ENCODE peak calls at places on chromosomes 13 and 19, in ten cellular contexts. Q, B, N, G, T, E, F, R, S and L are unnamed samples.

GRCh38 chr19:48480476-48481190 is 11.5 kb downstream of the CYTH2 start:
- DNase-seq in G (peak), N (no peak), S (peak), T (peak), B (peak), E (no peak), Q (peak), R (peak), F (no peak), L (no peak)

GRCh38 chr13:34767778-34768177 is 174.3 kb upstream of the NBEA start:
- DNase-seq in G (no peak), E (no peak), R (no peak), B (no peak), F (no peak), N (no peak), Q (no peak), S (no peak), T (no peak), L (no peak)

GRCh38 chr13:96991072-96991471 is 3.2 kb downstream of the OXGR1 start:
- DNase-seq in S (no peak), R (no peak), F (no peak), N (no peak), Q (no peak), E (no peak), T (no peak), B (no peak), G (no peak), L (no peak)

GRCh38 chr13:25902946-25903345 is 148.9 kb downstream of the SHISA2 start:
- DNase-seq in B (no peak), R (no peak), F (no peak), S (no peak), E (no peak), G (no peak), N (no peak), T (no peak), Q (no peak), L (no peak)

GRCh38 chr13:111216166-111216960 is 101.3 kb downstream of the ARHGEF7 start:
- DNase-seq in Q (no peak), T (no peak), F (no peak), N (no peak), E (peak), S (peak), G (no peak), B (peak), R (peak), L (no peak)

GRCh38 chr19:16416574-16416973 is 55.2 kb downstream of the EPS15L1 start:
- DNase-seq in S (no peak), E (no peak), N (no peak), G (no peak), B (no peak), R (no peak), F (no peak), Q (no peak), T (no peak), L (no peak)

GRCh38 chr13:57507752-57508463 is 123.6 kb upstream of the PCDH17 start:
- DNase-seq in B (no peak), F (no peak), S (no peak), G (no peak), E (no peak), T (no peak), N (no peak), Q (no peak), R (no peak), L (no peak)

GRCh38 chr19:8304841-8305621 is 3.1 kb downstream of the CD320 start:
- DNase-seq in B (no peak), G (no peak), F (peak), N (no peak), E (no peak), Q (no peak), T (peak), R (no peak), S (peak), L (no peak)

GRCh38 chr13:79631260-79631659 is 150.3 kb downstream of the NDFIP2 start:
- DNase-seq in Q (peak), F (no peak), G (peak), R (peak), B (peak), N (no peak), T (no peak), S (no peak), E (peak), L (peak)

GRCh38 chr19:7866399-7867091 is 7.6 kb downstream of the PRR36 start:
- DNase-seq in R (no peak), N (no peak), Q (no peak), E (no peak), B (no peak), S (no peak), F (no peak), G (no peak), T (no peak), L (no peak)

GRCh38 chr13:46295531-46296464 is 84.1 kb downstream of the LRRC63 start:
- DNase-seq in R (peak), E (no peak), S (peak), G (peak), F (peak), N (peak), B (peak), T (peak), Q (peak), L (peak)

GRCh38 chr13:42225051-42225450 is 46.9 kb upstream of the AKAP11 start:
- DNase-seq in G (no peak), R (no peak), T (no peak), F (no peak), S (no peak), B (no peak), N (no peak), E (no peak), Q (no peak), L (no peak)

DNA sequence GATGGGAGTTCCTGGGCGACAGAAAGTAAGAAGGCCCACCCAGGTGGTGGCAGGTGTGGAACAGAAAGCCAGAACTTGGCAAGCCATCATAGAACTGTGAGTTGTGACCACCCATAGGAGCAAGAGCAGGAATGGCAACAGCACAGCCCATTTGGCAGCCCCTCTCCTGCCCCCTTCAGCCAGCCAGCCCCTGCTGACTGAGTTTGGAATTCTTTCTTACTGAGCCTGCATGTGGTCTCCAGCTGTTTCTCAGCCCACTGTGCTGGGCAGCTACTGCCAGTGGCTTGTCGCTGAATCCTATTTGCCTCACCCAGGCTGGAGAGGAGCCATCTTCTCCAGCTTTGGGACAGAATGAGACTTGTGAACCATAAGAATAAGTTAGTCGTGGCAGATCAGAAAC is 28.3 kb downstream of the CNMD start:
- DNase-seq in N (no peak), S (no peak), G (no peak), E (no peak), Q (no peak), B (no peak), R (no peak), F (no peak), T (no peak), L (no peak)
- TF ChIP-seq CTCF in N (no peak), S (no peak), G (no peak), E (no peak), Q (no peak), B (no peak), R (no peak), F (no peak), T (no peak), L (no peak)

GRCh38 chr19:35122687-35123551 is 7.3 kb downstream of the FXYD3 start:
- DNase-seq in B (no peak), F (no peak), T (no peak), S (no peak), E (no peak), G (no peak), N (no peak), R (no peak), Q (no peak), L (no peak)

GRCh38 chr19:35123573-35123972 is 8.0 kb downstream of the FXYD3 start:
- DNase-seq in S (no peak), Q (no peak), N (no peak), F (no peak), B (no peak), E (no peak), T (peak), G (no peak), R (no peak), L (no peak)

GRCh38 chr19:35125270-35125717 is 9.6 kb downstream of the LGI4 start:
- DNase-seq in F (no peak), E (no peak), N (no peak), B (no peak), S (no peak), R (no peak), G (no peak), Q (no peak), T (no peak), L (no peak)

GRCh38 chr19:35125746-35126623 is 8.9 kb downstream of the LGI4 start:
- DNase-seq in G (no peak), R (no peak), B (no peak), N (no peak), S (no peak), Q (no peak), F (no peak), T (no peak), E (no peak), L (no peak)

GRCh38 chr19:35124098-35125060 is 8.8 kb downstream of the FXYD3 start:
- DNase-seq in B (peak), S (peak), R (peak), N (peak), T (peak), E (peak), F (peak), G (peak), Q (peak), L (peak)
- H3K4me3 ChIP-seq in B (no peak), S (peak), R (peak), N (peak), T (peak), E (peak), F (peak), G (peak), Q (peak), L (peak)

DNA sequence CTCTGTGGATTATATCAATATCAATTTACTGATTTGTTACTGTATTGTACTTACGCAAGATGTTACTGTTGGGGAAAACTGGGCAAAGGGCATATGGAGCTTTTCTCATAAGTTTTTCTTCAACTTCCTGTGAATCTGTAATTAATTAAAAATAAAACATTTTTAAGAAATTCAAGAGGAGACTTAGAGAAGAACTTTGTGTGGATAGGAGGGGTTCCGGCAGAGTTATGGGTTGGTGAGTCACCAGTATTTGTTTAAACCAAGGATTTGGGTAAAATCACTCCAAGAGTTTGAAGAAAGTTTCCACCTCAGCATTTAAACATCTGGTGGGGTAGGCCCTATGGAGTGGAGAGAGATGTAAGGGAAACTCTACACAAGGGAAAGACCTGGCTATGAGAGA is 379.6 kb downstream of the TSHZ3 start:
- DNase-seq in F (no peak), E (no peak), S (no peak), Q (no peak), N (no peak), T (no peak), B (no peak), G (no peak), R (peak), L (no peak)
- TF ChIP-seq CTCF in F (no peak), E (no peak), S (no peak), Q (no peak), N (no peak), T (no peak), B (no peak), G (no peak), R (no peak), L (no peak)

GRCh38 chr19:15201374-15202023 is 704 bp upstream of the NOTCH3 start:
- DNase-seq in B (no peak), Q (no peak), S (no peak), G (no peak), T (no peak), F (no peak), N (no peak), E (no peak), R (no peak), L (no peak)
- H3K4me3 ChIP-seq in B (no peak), Q (peak), S (no peak), G (no peak), T (no peak), F (peak), N (peak), E (peak), R (no peak), L (no peak)

GRCh38 chr19:1829958-1830357 is 17.9 kb upstream of the ATP8B3 start:
- DNase-seq in F (no peak), Q (no peak), E (no peak), N (no peak), R (no peak), B (no peak), T (no peak), G (no peak), S (no peak), L (no peak)
- TF ChIP-seq CTCF in F (no peak), Q (no peak), E (no peak), N (no peak), R (no peak), B (no peak), T (no peak), G (no peak), S (no peak), L (no peak)

GRCh38 chr13:77048592-77048991 is 21.6 kb upstream of the FBXL3 start:
- DNase-seq in B (peak), Q (no peak), F (no peak), R (no peak), E (no peak), G (no peak), N (no peak), S (no peak), T (no peak), L (no peak)
- H3K4me3 ChIP-seq in B (no peak), Q (no peak), F (no peak), R (no peak), E (no peak), G (no peak), N (no peak), S (no peak), T (no peak), L (no peak)

DNA sequence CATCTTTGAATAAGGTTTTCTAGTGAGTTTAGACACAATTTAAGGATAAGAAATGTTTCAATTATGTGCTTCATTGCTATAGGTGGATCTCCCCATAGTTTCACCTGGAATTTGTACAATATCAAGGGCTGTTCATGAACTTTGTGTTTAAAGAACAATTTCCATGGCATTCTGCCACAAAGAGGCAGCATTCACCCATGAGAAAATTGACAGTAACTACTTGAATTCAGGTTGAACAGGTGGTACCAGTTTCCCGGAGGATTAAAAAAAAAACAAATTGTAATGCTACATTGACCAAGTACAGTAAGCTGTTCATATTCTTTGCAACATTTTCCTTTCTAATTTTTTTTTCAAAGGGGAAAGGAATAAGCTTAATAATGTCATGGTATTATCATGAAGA is 9.1 kb downstream of the SLITRK5 start:
- DNase-seq in N (no peak), E (no peak), Q (no peak), R (peak), S (no peak), B (no peak), T (no peak), F (no peak), G (no peak), L (no peak)
- TF ChIP-seq CTCF in N (no peak), E (peak), Q (no peak), R (no peak), S (no peak), B (no peak), T (no peak), F (no peak), G (no peak), L (no peak)

DNA sequence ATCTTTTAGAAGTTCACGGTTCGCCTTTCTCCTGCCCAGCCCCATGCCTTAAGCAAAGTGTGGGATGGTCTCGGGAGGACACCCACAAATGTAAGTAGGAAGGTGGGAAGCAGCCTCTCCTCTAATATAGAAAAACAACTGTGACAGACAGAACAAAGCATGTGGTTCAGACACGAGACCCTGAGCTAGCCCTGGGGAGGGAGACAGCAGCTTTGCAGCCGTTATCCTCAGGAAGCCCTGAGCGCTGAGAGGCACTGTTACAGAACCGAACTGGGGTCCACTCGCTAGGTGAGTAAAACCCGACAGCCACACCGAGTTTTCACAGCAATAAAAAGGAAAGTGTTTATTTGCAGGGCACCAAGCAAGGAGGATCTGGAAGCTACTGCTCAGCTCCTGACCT is 210.6 kb downstream of the UQCRFS1 start:
- DNase-seq in G (no peak), F (no peak), N (no peak), E (no peak), Q (no peak), R (no peak), B (no peak), T (no peak), S (no peak), L (no peak)
- H3K4me3 ChIP-seq in G (no peak), F (no peak), N (no peak), E (no peak), Q (no peak), R (no peak), B (no peak), T (no peak), S (no peak), L (no peak)